ENCODE peak calls at places on chromosomes 5 and 9, in eight cellular contexts. M is gastrocnemius medialis; R is H9; A is NCI-H510A treated with DMSO at 0.1 percent for 48 hours; I is activated CD8-positive, alpha-beta T cell treated with anti-CD3 and anti-CD28 coated beads for 36 hours; K is astrocyte; X is breast epithelium; B is HTR-8/SVneo. S is an unnamed sample.

GRCh38 chr5:138950411-138951011 is 75.4 kb upstream of the LRRTM2 start:
- DNase-seq in M (no peak), R (no peak), A (no peak), I (no peak), K (no peak), X (no peak), B (no peak), S (peak; percentile 43)

GRCh38 chr9:128921881-128922763 is 1.3 kb downstream of the PHYHD1 start:
- DNase-seq in M (peak; percentile 30), R (peak; percentile 85), A (no peak), I (peak; percentile 53), K (no peak), X (peak; percentile 39), B (no peak), S (peak; percentile 61)

GRCh38 chr9:6584881-6585597 is 60.5 kb downstream of the GLDC start:
- DNase-seq in M (no peak), R (no peak), A (peak; percentile 2), I (no peak), K (peak; percentile 20), X (no peak), B (no peak), S (no peak)

GRCh38 chr5:175606409-175606808 is 51.5 kb upstream of the HRH2 start:
- DNase-seq in M (no peak), R (no peak), A (no peak), I (no peak), K (no peak), X (no peak), B (no peak), S (no peak)

GRCh38 chr9:127213859-127214258 is 50.7 kb upstream of the GARNL3 start:
- DNase-seq in M (no peak), R (no peak), A (no peak), I (no peak), K (no peak), X (no peak), B (no peak), S (peak; percentile 8)

GRCh38 chr5:153456993-153457392 is 33.5 kb upstream of the GRIA1 start:
- DNase-seq in M (no peak), R (no peak), A (no peak), I (no peak), K (no peak), X (no peak), B (no peak), S (no peak)

GRCh38 chr5:13987843-13988464 is 43.5 kb upstream of the DNAH5 start:
- DNase-seq in M (peak; percentile 22), R (peak; percentile 42), A (peak; percentile 90), I (peak; percentile 40), K (peak; percentile 40), X (peak; percentile 42), B (peak; percentile 85), S (no peak)

GRCh38 chr9:20630241-20630943 is 8.1 kb upstream of the MLLT3 start:
- DNase-seq in M (no peak), R (no peak), A (no peak), I (no peak), K (peak; percentile 35), X (no peak), B (no peak), S (no peak)

GRCh38 chr9:83208065-83208850 is 145.3 kb upstream of the RASEF start:
- DNase-seq in M (no peak), R (no peak), A (no peak), I (no peak), K (peak; percentile 6), X (no peak), B (no peak), S (no peak)

GRCh38 chr5:135559342-135559741 is 19.4 kb downstream of the CXCL14 start:
- DNase-seq in M (no peak), R (no peak), A (no peak), I (no peak), K (no peak), X (no peak), B (no peak), S (no peak)

GRCh38 chr5:178454308-178454707 is 135.9 kb downstream of the COL23A1 start:
- DNase-seq in M (no peak), R (peak; percentile 12), A (no peak), I (no peak), K (no peak), X (no peak), B (no peak), S (no peak)

GRCh38 chr9:589723-590122 is 251.8 kb upstream of the DMRT1 start:
- DNase-seq in M (no peak), R (no peak), A (no peak), I (no peak), K (peak; percentile 77), X (peak; percentile 52), B (no peak), S (no peak)

GRCh38 chr9:81318571-81318970 is 370.8 kb downstream of the TLE1 start:
- DNase-seq in M (no peak), R (no peak), A (no peak), I (no peak), K (peak; percentile 72), X (no peak), B (peak; percentile 20), S (no peak)

GRCh38 chr5:167304834-167305469 is 986.5 kb upstream of the WWC1 start:
- DNase-seq in M (no peak), R (no peak), A (no peak), I (no peak), K (no peak), X (no peak), B (no peak), S (no peak)

GRCh38 chr9:89596937-89597555 is 7.8 kb upstream of the GADD45G start:
- DNase-seq in M (no peak), R (peak; percentile 18), A (no peak), I (no peak), K (no peak), X (no peak), B (no peak), S (no peak)

GRCh38 chr5:148963679-148964078 is 99.2 kb downstream of the SH3TC2 start:
- DNase-seq in M (no peak), R (no peak), A (no peak), I (no peak), K (no peak), X (no peak), B (no peak), S (peak; percentile 54)

GRCh38 chr5:145872914-145873313 is at the start of gene GRXCR2:
- DNase-seq in M (no peak), R (no peak), A (no peak), I (no peak), K (no peak), X (no peak), B (no peak), S (no peak)

GRCh38 chr5:93873211-93873736 is 131.9 kb upstream of the POU5F2 start:
- DNase-seq in M (no peak), R (no peak), A (no peak), I (no peak), K (no peak), X (no peak), B (no peak), S (no peak)

GRCh38 chr5:172530835-172531703 is 76.7 kb upstream of the SH3PXD2B start:
- DNase-seq in M (no peak), R (peak; percentile 16), A (no peak), I (no peak), K (no peak), X (no peak), B (no peak), S (no peak)

GRCh38 chr9:136629001-136629878 is 33.5 kb upstream of the EGFL7 start:
- DNase-seq in M (no peak), R (no peak), A (no peak), I (no peak), K (no peak), X (no peak), B (no peak), S (no peak)

GRCh38 chr9:30116673-30117217 is 2267.7 kb upstream of the ACO1 start:
- DNase-seq in M (no peak), R (peak; percentile 31), A (no peak), I (no peak), K (no peak), X (no peak), B (no peak), S (no peak)

GRCh38 chr9:85876628-85877027 is 64.3 kb upstream of the NAA35 start:
- DNase-seq in M (no peak), R (no peak), A (no peak), I (no peak), K (no peak), X (no peak), B (no peak), S (no peak)

GRCh38 chr9:125787715-125788114 is 40.5 kb downstream of the PBX3 start:
- DNase-seq in M (no peak), R (no peak), A (no peak), I (no peak), K (no peak), X (no peak), B (no peak), S (no peak)

GRCh38 chr5:54522080-54522479 is 4.5 kb downstream of the SNX18 start:
- DNase-seq in M (no peak), R (no peak), A (no peak), I (peak; percentile 24), K (no peak), X (no peak), B (no peak), S (no peak)

GRCh38 chr9:127092041-127092608 is 30.3 kb downstream of the ANGPTL2 start:
- DNase-seq in M (no peak), R (no peak), A (no peak), I (no peak), K (peak; percentile 67), X (no peak), B (no peak), S (no peak)

GRCh38 chr9:104009853-104010252 is 84.3 kb upstream of the SMC2 start:
- DNase-seq in M (no peak), R (no peak), A (peak; percentile 23), I (peak; percentile 5), K (no peak), X (no peak), B (no peak), S (no peak)

S was measured in upper lobe of left lung.